ENCODE peak calls at places on chromosomes 3 and 15, in four cellular contexts. One of them, this sample, is unnamed.

GRCh38 chr3:126493731-126494130 is 18.0 kb upstream of the ZXDC start:
- DNase-seq in PC-9: no peak
- DNase-seq in fibroblast of lung: peak; percentile 8
- DNase-seq in IMR-90: no peak
- DNase-seq in this sample: no peak

GRCh38 chr3:107235193-107235922 is 141.9 kb upstream of the CCDC54 start:
- DNase-seq in PC-9: no peak
- DNase-seq in fibroblast of lung: peak; percentile 25
- DNase-seq in IMR-90: peak; percentile 5
- DNase-seq in this sample: no peak

GRCh38 chr3:37466660-37467359 is 292.4 kb upstream of the LRRFIP2 start:
- DNase-seq in PC-9: no peak
- DNase-seq in fibroblast of lung: no peak
- DNase-seq in IMR-90: no peak
- DNase-seq in this sample: no peak

GRCh38 chr15:70342554-70343548 is 245.1 kb upstream of the TLE3 start:
- DNase-seq in PC-9: no peak
- DNase-seq in fibroblast of lung: no peak
- DNase-seq in IMR-90: no peak
- DNase-seq in this sample: no peak

GRCh38 chr3:135736740-135737139 is 228.8 kb upstream of the PPP2R3A start:
- DNase-seq in PC-9: no peak
- DNase-seq in fibroblast of lung: peak; percentile 8
- DNase-seq in IMR-90: peak; percentile 5
- DNase-seq in this sample: peak; percentile 28

GRCh38 chr15:88299502-88299901 is 43.0 kb upstream of the NTRK3 start:
- DNase-seq in PC-9: no peak
- DNase-seq in fibroblast of lung: no peak
- DNase-seq in IMR-90: no peak
- DNase-seq in this sample: no peak

GRCh38 chr15:40565333-40566238 is 744 bp upstream of the CCDC32 start:
- DNase-seq in PC-9: peak; percentile 46
- DNase-seq in fibroblast of lung: no peak
- DNase-seq in IMR-90: no peak
- DNase-seq in this sample: no peak

GRCh38 chr3:9349321-9350117 is 13.3 kb upstream of the THUMPD3 start:
- DNase-seq in PC-9: peak; percentile 83
- DNase-seq in fibroblast of lung: peak; percentile 91
- DNase-seq in IMR-90: peak; percentile 92
- DNase-seq in this sample: no peak

GRCh38 chr3:33826206-33826605 is 27.8 kb downstream of the PDCD6IP start:
- DNase-seq in PC-9: no peak
- DNase-seq in fibroblast of lung: no peak
- DNase-seq in IMR-90: peak; percentile 33
- DNase-seq in this sample: no peak
- H3K4me2 ChIP-seq in PC-9: no peak overlapping the region
- H3K4me2 ChIP-seq in fibroblast of lung: no peak overlapping the region
- H3K4me2 ChIP-seq in IMR-90: no peak overlapping the region
- H3K4me2 ChIP-seq in this sample: no peak overlapping the region

GRCh38 chr3:67610458-67610857 is 44.0 kb downstream of the SUCLG2 start:
- DNase-seq in PC-9: peak; percentile 66
- DNase-seq in fibroblast of lung: peak; percentile 66
- DNase-seq in IMR-90: peak; percentile 85
- DNase-seq in this sample: no peak

GRCh38 chr3:67609709-67610108 is 44.7 kb downstream of the SUCLG2 start:
- DNase-seq in PC-9: no peak
- DNase-seq in fibroblast of lung: no peak
- DNase-seq in IMR-90: no peak
- DNase-seq in this sample: no peak

GRCh38 chr3:67605377-67605776 is 49.0 kb downstream of the SUCLG2 start:
- DNase-seq in PC-9: peak; percentile 35
- DNase-seq in fibroblast of lung: peak; percentile 83
- DNase-seq in IMR-90: peak; percentile 83
- DNase-seq in this sample: no peak

GRCh38 chr3:67602816-67603215 is 51.6 kb downstream of the SUCLG2 start:
- DNase-seq in PC-9: no peak
- DNase-seq in fibroblast of lung: no peak
- DNase-seq in IMR-90: no peak
- DNase-seq in this sample: no peak

DNA sequence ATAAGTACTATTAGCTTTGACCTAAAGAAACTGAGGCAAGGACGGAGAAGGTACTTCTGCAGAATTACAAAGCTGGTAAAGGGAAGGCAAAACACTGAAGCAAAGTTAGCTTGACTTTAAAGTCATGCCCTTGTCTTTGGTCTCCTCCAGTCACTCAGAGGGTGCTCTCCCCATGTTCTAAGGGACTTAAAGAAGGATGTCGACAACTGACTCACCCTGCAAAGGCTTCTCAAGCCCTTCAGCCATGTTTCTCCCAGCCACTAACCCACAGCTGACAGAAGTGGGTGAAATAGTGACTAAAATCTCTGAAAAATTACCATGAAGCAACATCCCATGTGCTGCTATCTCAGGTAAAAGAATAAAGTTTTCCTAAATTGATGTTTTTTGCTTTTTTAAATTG is 46.4 kb downstream of the SUCLG2 start:
- DNase-seq in PC-9: no peak
- DNase-seq in fibroblast of lung: no peak
- DNase-seq in IMR-90: no peak
- DNase-seq in this sample: no peak
- H3K4me2 ChIP-seq in PC-9: no peak overlapping the region
- H3K4me2 ChIP-seq in fibroblast of lung: no peak overlapping the region
- H3K4me2 ChIP-seq in IMR-90: no peak overlapping the region
- H3K4me2 ChIP-seq in this sample: no peak overlapping the region

DNA sequence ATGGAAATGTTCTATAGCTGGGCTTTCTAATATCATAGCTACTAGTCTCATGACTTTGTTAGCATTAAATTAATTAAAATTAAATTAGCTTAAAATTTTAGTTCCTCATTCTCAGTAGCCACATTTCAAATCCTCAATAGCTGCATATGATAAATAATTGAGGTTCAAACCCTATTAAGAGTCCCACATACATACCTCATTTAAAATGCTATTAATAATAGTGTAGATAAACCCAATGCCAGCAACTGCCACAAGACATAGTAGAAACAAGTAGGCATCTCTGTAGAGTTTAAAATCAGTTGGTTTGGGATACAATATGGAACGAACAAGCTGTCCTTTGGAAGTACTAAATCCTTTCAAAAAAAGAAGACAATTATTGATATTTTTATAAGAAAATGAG is 39.1 kb downstream of the ATP13A3 start:
- DNase-seq in PC-9: no peak
- DNase-seq in fibroblast of lung: no peak
- DNase-seq in IMR-90: no peak
- DNase-seq in this sample: no peak
- H3K4me2 ChIP-seq in PC-9: no peak overlapping the region
- H3K4me2 ChIP-seq in fibroblast of lung: no peak overlapping the region
- H3K4me2 ChIP-seq in IMR-90: no peak overlapping the region
- H3K4me2 ChIP-seq in this sample: no peak overlapping the region

GRCh38 chr3:45607790-45608189 is 13.2 kb downstream of the LIMD1 start:
- DNase-seq in PC-9: no peak
- DNase-seq in fibroblast of lung: peak; percentile 61
- DNase-seq in IMR-90: peak; percentile 71
- DNase-seq in this sample: no peak
- H3K4me2 ChIP-seq in PC-9: peak overlapping the region; percentile 27
- H3K4me2 ChIP-seq in fibroblast of lung: peak overlapping the region; percentile 75
- H3K4me2 ChIP-seq in IMR-90: peak overlapping the region; percentile 49
- H3K4me2 ChIP-seq in this sample: no peak overlapping the region

This sample was measured in HCT116.